ENCODE peak calls at places on chromosomes 1 and 21, in four cellular contexts. Q is esophagus muscularis mucosa, Y is breast epithelium, M is HCT116. H is an unnamed sample. For H3K9me3, the result is how much of the 10 kb centered on the place peaks cover.

GRCh38 chr1:155077346-155077745 is 1.3 kb upstream of the EFNA3 start:
- DNase-seq in Q (no peak), Y (no peak), M (no peak), H (peak)

GRCh38 chr1:228315945-228316588 is 90.6 kb downstream of the TRIM11 start:
- DNase-seq in Q (no peak), Y (peak), M (no peak), H (peak)

GRCh38 chr1:231636157-231636556 is 9.6 kb downstream of the DISC1 start:
- DNase-seq in Q (no peak), Y (no peak), M (no peak), H (no peak)

GRCh38 chr1:50704126-50704525 is 255.9 kb downstream of the FAF1 start:
- DNase-seq in Q (no peak), Y (no peak), M (peak), H (no peak)

GRCh38 chr1:2024451-2024850 is 5.3 kb downstream of the GABRD start:
- DNase-seq in Q (no peak), Y (no peak), M (no peak), H (no peak)

GRCh38 chr1:209486861-209487260 is 96.7 kb upstream of the CAMK1G start:
- DNase-seq in Q (no peak), Y (no peak), M (no peak), H (no peak)

GRCh38 chr1:223244366-223245103 is 101.5 kb upstream of the TLR5 start:
- DNase-seq in Q (no peak), Y (no peak), M (no peak), H (no peak)

GRCh38 chr1:11648039-11648438 is 6.2 kb downstream of the FBXO2 start:
- DNase-seq in Q (no peak), Y (no peak), M (no peak), H (no peak)

GRCh38 chr1:39892611-39893595 is 8.8 kb downstream of the MYCL start:
- DNase-seq in Q (no peak), Y (no peak), M (no peak), H (peak)

GRCh38 chr1:230375795-230376194 is 50.3 kb downstream of the PGBD5 start:
- DNase-seq in Q (no peak), Y (no peak), M (no peak), H (no peak)

GRCh38 chr1:205942631-205943159 is 561 bp downstream of the SLC26A9 start:
- DNase-seq in Q (no peak), Y (no peak), M (no peak), H (no peak)

GRCh38 chr1:205943245-205943644 is at the start of gene SLC26A9:
- DNase-seq in Q (no peak), Y (no peak), M (no peak), H (no peak)

GRCh38 chr1:205939690-205940330 is 3.4 kb downstream of the SLC26A9 start:
- DNase-seq in Q (no peak), Y (no peak), M (peak), H (no peak)

GRCh38 chr1:205938682-205939081 is 4.6 kb downstream of the SLC26A9 start:
- DNase-seq in Q (no peak), Y (no peak), M (no peak), H (no peak)

GRCh38 chr1:205940710-205941109 is 2.5 kb downstream of the SLC26A9 start:
- DNase-seq in Q (no peak), Y (no peak), M (no peak), H (no peak)
- TF ChIP-seq POLR2AphosphoS5 in Q (no peak), Y (no peak), M (no peak), H (no peak)

GRCh38 chr1:220852408-220852807 is 26.8 kb upstream of the HLX start:
- DNase-seq in Q (no peak), Y (no peak), M (no peak), H (no peak)
- H3K9me3 ChIP-seq in Q (under half), Y (under half), M (under half), H (under half)

GRCh38 chr1:246518456-246519205 is 11.6 kb upstream of the SMYD3 start:
- DNase-seq in Q (no peak), Y (no peak), M (no peak), H (no peak)
- TF ChIP-seq POLR2AphosphoS5 in Q (no peak), Y (no peak), M (no peak), H (no peak)

DNA sequence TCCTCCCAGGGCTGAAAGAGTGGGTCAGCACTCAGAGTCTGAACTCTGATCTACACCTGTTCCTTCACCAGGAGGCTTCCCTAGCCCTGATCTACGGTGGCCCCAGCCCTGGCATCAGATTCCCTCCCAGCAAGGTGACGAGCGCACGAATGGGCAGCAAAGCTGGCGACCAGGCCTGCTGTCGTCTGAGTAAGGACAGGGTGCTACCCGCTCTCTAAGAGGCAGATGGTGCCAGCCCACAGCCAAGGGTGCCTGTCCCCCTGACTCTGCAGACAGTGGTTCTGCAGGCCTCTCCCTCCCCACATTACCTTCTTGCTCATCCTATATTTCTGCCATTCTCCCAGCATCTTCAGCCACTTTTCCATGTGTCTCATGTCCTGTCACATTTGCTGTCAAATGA is 10.3 kb upstream of the SMYD3 start:
- DNase-seq in Q (no peak), Y (no peak), M (no peak), H (no peak)
- H3K9me3 ChIP-seq in Q (under half), Y (under half), M (under half), H (under half)

GRCh38 chr21:42623684-42624083 is 29.7 kb upstream of the PDE9A start:
- DNase-seq in Q (no peak), Y (no peak), M (no peak), H (peak)

GRCh38 chr21:42622284-42622683 is 31.1 kb upstream of the PDE9A start:
- DNase-seq in Q (no peak), Y (no peak), M (no peak), H (no peak)

GRCh38 chr21:42624095-42624830 is 29.2 kb upstream of the PDE9A start:
- DNase-seq in Q (no peak), Y (peak), M (no peak), H (peak)

GRCh38 chr21:42626171-42626570 is 27.2 kb upstream of the PDE9A start:
- DNase-seq in Q (no peak), Y (no peak), M (no peak), H (peak)

GRCh38 chr21:42624936-42625335 is 28.5 kb upstream of the PDE9A start:
- DNase-seq in Q (no peak), Y (peak), M (no peak), H (peak)
- TF ChIP-seq POLR2AphosphoS5 in Q (no peak), Y (no peak), M (no peak), H (no peak)

DNA sequence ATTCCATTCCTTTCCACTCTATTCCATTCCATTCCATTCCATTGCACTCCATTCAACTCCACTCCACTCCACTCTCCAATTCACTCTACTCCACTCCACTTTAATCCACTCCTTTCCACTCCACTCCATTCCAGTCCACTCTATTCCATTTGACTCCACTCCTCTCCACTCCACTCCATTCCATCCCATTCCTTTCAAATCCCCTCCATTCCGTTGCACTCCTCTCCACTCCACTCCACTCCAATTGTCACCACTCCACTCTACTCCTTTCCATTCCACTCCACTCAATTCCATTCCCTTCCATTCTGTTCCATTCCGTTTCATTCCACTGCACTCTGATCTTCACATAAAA is 2563.7 kb upstream of the TPTE start:
- DNase-seq in Q (no peak), Y (no peak), M (no peak), H (no peak)
- H3K9me3 ChIP-seq in Q (half or more), Y (half or more), M (half or more), H (under half)

H was measured in sigmoid colon.